ENCODE peak calls at places on chromosome 22, in eight cellular contexts. I, O, S, D, Z, W, U and X are unnamed samples. For H4K20me1, the result is how much of the 10 kb centered on the place peaks cover.

GRCh38 chr22:36934940-36935610 is 21.6 kb downstream of the CSF2RB start:
- DNase-seq in U (no peak), W (no peak), O (no peak), I (no peak), Z (no peak), D (no peak), S (no peak), X (no peak)

GRCh38 chr22:18133452-18133851 is 16.5 kb upstream of the USP18 start:
- DNase-seq in S (no peak), W (no peak), I (no peak), Z (no peak), O (no peak), D (no peak), U (no peak), X (no peak)

GRCh38 chr22:41768420-41768819 is 32.1 kb upstream of the CCDC134 start:
- DNase-seq in Z (peak), S (no peak), O (no peak), U (no peak), W (no peak), D (no peak), I (no peak), X (no peak)

GRCh38 chr22:31139866-31140716 is at the start of gene PLA2G3:
- DNase-seq in U (no peak), O (peak), I (no peak), Z (no peak), D (no peak), S (peak), W (peak), X (peak)

GRCh38 chr22:36323182-36323854 is 64.4 kb downstream of the MYH9 start:
- DNase-seq in I (no peak), W (no peak), U (no peak), O (no peak), D (no peak), Z (no peak), S (no peak), X (no peak)

GRCh38 chr22:46393791-46394333 is 58.3 kb downstream of the TRMU start:
- DNase-seq in S (no peak), W (no peak), Z (no peak), D (no peak), U (no peak), I (no peak), O (no peak), X (no peak)

GRCh38 chr22:39254789-39255298 is 10.1 kb upstream of the PDGFB start:
- DNase-seq in Z (peak), U (peak), S (no peak), I (no peak), O (no peak), D (no peak), W (no peak), X (no peak)

GRCh38 chr22:46916886-46917625 is 154.6 kb downstream of the TBC1D22A start:
- DNase-seq in Z (no peak), O (no peak), I (no peak), S (no peak), W (no peak), U (no peak), D (no peak), X (no peak)

GRCh38 chr22:45629469-45630089 is 42.1 kb upstream of the ATXN10 start:
- DNase-seq in Z (no peak), U (no peak), D (no peak), W (peak), I (no peak), O (peak), S (peak), X (no peak)

GRCh38 chr22:41001722-41002122 is 50.5 kb downstream of the RBX1 start:
- DNase-seq in O (no peak), I (no peak), W (peak), D (no peak), S (no peak), U (no peak), Z (peak), X (no peak)

GRCh38 chr22:27906241-27906640 is 12.8 kb downstream of the PITPNB start:
- DNase-seq in O (no peak), S (no peak), W (no peak), D (no peak), I (no peak), U (no peak), Z (no peak), X (no peak)

GRCh38 chr22:45314054-45314721 is 4.5 kb downstream of the FAM118A start:
- DNase-seq in S (peak), O (no peak), W (peak), U (no peak), I (no peak), Z (no peak), D (no peak), X (no peak)

GRCh38 chr22:46573781-46574437 is 36.5 kb upstream of the CELSR1 start:
- DNase-seq in O (no peak), D (no peak), U (no peak), S (no peak), I (no peak), Z (no peak), W (no peak), X (peak)

GRCh38 chr22:25726241-25726640 is 15.7 kb upstream of the MYO18B start:
- DNase-seq in U (no peak), Z (no peak), O (no peak), S (no peak), I (no peak), W (no peak), D (no peak), X (no peak)

GRCh38 chr22:50729391-50730012 is 8.5 kb upstream of the ACR start:
- DNase-seq in S (no peak), D (no peak), O (peak), I (peak), W (no peak), Z (no peak), U (peak), X (no peak)

GRCh38 chr22:32144875-32145274 is 14.2 kb downstream of the C22orf42 start:
- DNase-seq in O (no peak), I (peak), D (no peak), W (no peak), S (no peak), Z (no peak), U (no peak), X (no peak)

GRCh38 chr22:36762687-36763260 is 13.1 kb downstream of the IFT27 start:
- DNase-seq in D (no peak), O (no peak), I (no peak), W (peak), U (no peak), Z (no peak), S (no peak), X (no peak)

GRCh38 chr22:20404881-20405280 is 10.9 kb downstream of the ZNF74 start:
- DNase-seq in Z (no peak), U (no peak), O (no peak), I (no peak), W (no peak), S (no peak), D (no peak), X (no peak)

GRCh38 chr22:37147186-37147990 is 2.3 kb downstream of the IL2RB start:
- DNase-seq in W (no peak), S (no peak), O (no peak), I (no peak), Z (no peak), U (no peak), D (no peak), X (no peak)

GRCh38 chr22:21628386-21629261 is 1.2 kb downstream of the YDJC start:
- DNase-seq in I (no peak), D (no peak), S (peak), O (peak), W (no peak), U (no peak), Z (no peak), X (no peak)

GRCh38 chr22:31056986-31057599 is 24.0 kb upstream of the SMTN start:
- DNase-seq in D (no peak), S (no peak), W (no peak), O (no peak), I (no peak), U (no peak), Z (no peak), X (no peak)

GRCh38 chr22:46590334-46590733 is 29.9 kb upstream of the GRAMD4 start:
- DNase-seq in W (peak), Z (no peak), D (no peak), S (no peak), U (no peak), O (no peak), I (no peak), X (peak)

GRCh38 chr22:31586137-31586920 is 75.7 kb downstream of the PISD start:
- DNase-seq in W (peak), D (no peak), S (no peak), I (no peak), U (no peak), O (no peak), Z (no peak), X (no peak)

GRCh38 chr22:40180403-40180802 is 2.7 kb downstream of the TNRC6B start:
- DNase-seq in D (no peak), I (no peak), Z (no peak), S (no peak), O (no peak), W (no peak), U (no peak), X (no peak)

GRCh38 chr22:27554106-27554814 is 247.3 kb downstream of the MN1 start:
- DNase-seq in Z (peak), D (no peak), W (peak), O (no peak), S (no peak), I (no peak), U (no peak), X (peak)

GRCh38 chr22:26444777-26445176 is 15.7 kb downstream of the ASPHD2 start:
- DNase-seq in S (no peak), W (peak), U (no peak), O (no peak), D (no peak), I (no peak), Z (no peak), X (no peak)

GRCh38 chr22:41762980-41763779 is 37.3 kb upstream of the CCDC134 start:
- DNase-seq in U (peak), Z (peak), O (peak), S (no peak), D (peak), I (peak), W (peak), X (peak)

GRCh38 chr22:27295071-27295470 is 506.5 kb downstream of the MN1 start:
- DNase-seq in D (no peak), U (no peak), O (no peak), I (no peak), S (no peak), W (no peak), Z (no peak), X (no peak)

GRCh38 chr22:41504397-41504796 is 35.5 kb downstream of the ACO2 start:
- DNase-seq in O (no peak), I (no peak), U (no peak), W (no peak), D (no peak), S (no peak), Z (no peak), X (no peak)

GRCh38 chr22:42939941-42940653 is 74.9 kb downstream of the PACSIN2 start:
- DNase-seq in U (no peak), W (peak), Z (peak), D (peak), S (no peak), O (no peak), I (no peak), X (no peak)

DNA sequence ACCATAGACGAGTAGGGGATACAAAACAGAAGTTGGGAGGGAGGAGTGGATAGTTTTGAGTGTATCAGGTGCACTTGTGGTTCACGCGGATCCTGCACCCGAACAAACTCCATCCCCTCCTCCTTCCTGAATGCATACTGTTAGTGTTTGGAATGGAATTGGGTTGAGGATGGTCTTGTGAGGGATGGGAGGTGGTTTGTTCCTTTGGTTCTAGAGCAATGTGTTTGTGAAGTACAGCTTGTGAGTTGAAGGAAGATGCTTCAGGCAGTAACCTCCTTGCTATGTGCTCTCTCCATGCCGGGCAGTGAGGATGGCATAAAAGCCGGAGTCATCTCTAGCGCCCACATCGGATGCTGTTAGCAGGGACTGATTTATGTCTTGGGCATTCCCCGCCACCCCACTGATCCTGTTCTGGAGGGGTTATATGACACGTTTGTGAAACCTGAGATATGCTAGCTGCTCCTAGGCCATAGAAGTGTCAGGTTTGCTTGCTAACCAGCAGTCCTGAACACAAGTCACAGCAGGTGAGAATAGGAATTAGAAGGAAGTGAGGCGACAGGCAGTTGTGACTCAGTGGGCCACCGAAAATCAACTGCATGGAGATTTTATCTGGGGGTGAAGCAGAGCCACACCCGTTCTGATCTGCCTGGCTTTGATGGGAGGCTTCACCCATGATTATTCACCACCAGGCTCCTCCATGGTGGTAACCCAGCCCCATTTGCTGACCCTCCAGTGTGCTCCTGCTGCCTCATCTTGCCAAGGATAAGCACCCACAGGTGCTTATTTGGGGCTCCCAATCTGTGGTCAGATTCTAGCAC is 2.2 kb downstream of the BCR start:
- DNase-seq in S (no peak), U (peak), Z (peak), W (peak), I (peak), O (peak), D (no peak), X (peak)
- TF ChIP-seq EZH2phosphoT487 in S (no peak), U (no peak), Z (no peak), W (no peak), I (no peak), O (no peak), D (no peak), X (no peak)

GRCh38 chr22:29340566-29340965 is 25.1 kb upstream of the RASL10A start:
- DNase-seq in I (no peak), O (no peak), U (no peak), S (no peak), W (no peak), Z (no peak), D (no peak), X (no peak)
- H4K20me1 ChIP-seq in I (under half), O (under half), U (under half), S (under half), W (under half), Z (under half), D (under half), X (under half)

GRCh38 chr22:38228873-38229740 is 27.3 kb downstream of the MAFF start:
- DNase-seq in S (no peak), O (no peak), D (peak), W (no peak), I (no peak), U (no peak), Z (peak), X (no peak)

GRCh38 chr22:38230916-38231315 is 29.1 kb downstream of the MAFF start:
- DNase-seq in I (no peak), Z (no peak), U (no peak), D (no peak), S (no peak), O (no peak), W (no peak), X (no peak)

GRCh38 chr22:38228326-38228872 is 26.6 kb downstream of the MAFF start:
- DNase-seq in D (no peak), W (no peak), I (no peak), O (no peak), Z (no peak), S (no peak), U (no peak), X (no peak)

GRCh38 chr22:38232196-38232595 is 30.4 kb downstream of the MAFF start:
- DNase-seq in D (no peak), O (no peak), I (no peak), S (no peak), Z (no peak), U (no peak), W (no peak), X (no peak)

GRCh38 chr22:38230108-38230825 is 28.5 kb downstream of the MAFF start:
- DNase-seq in I (peak), U (no peak), D (no peak), W (peak), Z (peak), S (no peak), O (peak), X (peak)
- TF ChIP-seq CTCF in I (peak), U (peak), D (peak), W (peak), Z (peak), S (peak), O (peak), X (peak)

GRCh38 chr22:33570110-33570509 is 350.2 kb downstream of the LARGE1 start:
- DNase-seq in U (no peak), I (peak), S (no peak), Z (no peak), W (no peak), D (no peak), O (peak), X (no peak)

GRCh38 chr22:33564683-33565082 is 355.6 kb downstream of the LARGE1 start:
- DNase-seq in W (no peak), S (no peak), U (no peak), I (no peak), D (no peak), O (no peak), Z (no peak), X (no peak)

GRCh38 chr22:33569547-33569946 is 350.7 kb downstream of the LARGE1 start:
- DNase-seq in D (no peak), O (peak), I (no peak), S (no peak), U (no peak), W (no peak), Z (no peak), X (no peak)

GRCh38 chr22:33565580-33565995 is 354.7 kb downstream of the LARGE1 start:
- DNase-seq in U (no peak), Z (no peak), I (no peak), O (no peak), S (no peak), W (no peak), D (no peak), X (no peak)

GRCh38 chr22:33568934-33569496 is 351.3 kb downstream of the LARGE1 start:
- DNase-seq in Z (no peak), I (peak), D (no peak), S (no peak), U (peak), O (peak), W (no peak), X (no peak)
- TF ChIP-seq EZH2phosphoT487 in Z (no peak), I (no peak), D (no peak), S (no peak), U (no peak), O (no peak), W (no peak), X (no peak)

GRCh38 chr22:48905206-48905975 is 922.3 kb downstream of the BRD1 start:
- DNase-seq in W (no peak), D (no peak), S (no peak), O (no peak), Z (no peak), U (no peak), I (no peak), X (no peak)
- H4K20me1 ChIP-seq in W (under half), D (under half), S (under half), O (under half), Z (under half), U (under half), I (under half), X (under half)

DNA sequence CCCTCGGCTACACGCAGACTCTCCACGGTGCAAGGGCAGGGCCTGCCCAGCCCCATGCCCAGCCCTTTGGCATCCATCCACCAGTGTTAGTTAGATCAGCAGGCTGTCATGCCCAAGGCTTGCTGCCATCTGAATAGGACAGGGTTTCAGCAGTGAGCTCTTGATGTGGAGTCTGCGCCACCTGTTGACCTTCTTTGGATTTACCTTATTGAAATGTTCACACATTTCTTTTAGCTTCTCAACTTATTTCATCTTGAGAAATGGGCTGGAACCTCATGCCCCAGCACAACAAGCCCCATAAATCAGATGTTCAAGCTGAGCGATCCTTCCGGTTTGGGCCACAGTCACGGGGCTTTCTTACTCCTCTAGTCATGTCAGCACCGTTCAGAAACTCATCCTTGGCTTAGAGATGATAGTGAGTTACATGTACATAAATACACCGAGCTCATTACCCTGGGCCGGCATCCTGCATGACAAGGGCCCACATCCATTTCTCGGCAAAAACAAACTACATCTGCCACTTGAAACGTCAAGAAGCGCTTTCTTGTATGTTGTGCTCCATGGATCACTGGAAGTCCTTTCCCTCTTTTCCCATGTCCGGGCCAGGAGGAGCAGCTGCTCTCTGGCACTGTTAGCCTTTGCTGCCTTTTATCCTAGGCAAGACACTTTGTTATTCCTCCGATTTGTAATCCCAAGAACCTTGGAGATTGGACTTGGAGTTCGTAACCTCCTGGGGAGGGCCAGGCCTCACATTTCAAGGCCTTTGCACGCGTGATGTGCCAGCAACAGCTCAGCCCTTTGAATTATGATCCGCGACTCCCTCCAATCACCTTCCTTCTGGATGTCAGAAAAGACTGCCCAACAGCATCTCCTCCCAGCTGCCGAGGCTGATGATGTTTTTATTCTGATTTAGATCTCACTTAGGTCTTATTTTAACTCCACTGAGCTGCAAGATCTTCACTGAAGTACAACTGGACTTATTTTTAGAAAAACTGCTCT is 61.9 kb downstream of the PARVB start:
- DNase-seq in O (peak), S (peak), Z (peak), U (peak), I (peak), W (peak), D (peak), X (peak)
- TF ChIP-seq CTCF in O (peak), S (peak), Z (peak), U (peak), I (peak), W (peak), D (peak), X (peak)